ENCODE peak calls at places on chromosomes 16 and 17, in four cellular contexts. U, Q, C and L are unnamed samples.

GRCh38 chr17:48816774-48817590 is at the start of gene TTLL6:
- DNase-seq in U (peak), Q (peak), C (peak), L (peak)

GRCh38 chr16:4309833-4310266 is 6.0 kb upstream of the GLIS2 start:
- DNase-seq in U (no peak), Q (no peak), C (peak), L (peak)

GRCh38 chr17:3861761-3862681 is 16.0 kb upstream of the NCBP3 start:
- DNase-seq in U (no peak), Q (no peak), C (no peak), L (no peak)

GRCh38 chr16:20867585-20867984 is 32.6 kb downstream of the DCUN1D3 start:
- DNase-seq in U (no peak), Q (no peak), C (no peak), L (no peak)

GRCh38 chr17:61442878-61443474 is 9.2 kb upstream of the TBX4 start:
- DNase-seq in U (peak), Q (peak), C (no peak), L (no peak)

GRCh38 chr16:69831212-69832123 is 69.3 kb downstream of the WWP2 start:
- DNase-seq in U (no peak), Q (no peak), C (peak), L (no peak)

GRCh38 chr16:3084969-3085670 is 14.0 kb downstream of the ZSCAN10 start:
- DNase-seq in U (no peak), Q (no peak), C (no peak), L (no peak)

GRCh38 chr17:31678431-31678830 is 180.6 kb downstream of the COPRS start:
- DNase-seq in U (no peak), Q (no peak), C (no peak), L (no peak)

GRCh38 chr17:32992360-32993033 is 850 bp downstream of the SPACA3 start:
- DNase-seq in U (peak), Q (no peak), C (no peak), L (no peak)

GRCh38 chr17:41404024-41404651 is 6.7 kb upstream of the KRT31 start:
- DNase-seq in U (no peak), Q (no peak), C (peak), L (no peak)

GRCh38 chr17:50630524-50631194 is 4.0 kb upstream of the ABCC3 start:
- DNase-seq in U (peak), Q (peak), C (peak), L (peak)

GRCh38 chr16:67429053-67429798 is 1.7 kb upstream of the HSD11B2 start:
- DNase-seq in U (no peak), Q (no peak), C (peak), L (no peak)

GRCh38 chr16:78388920-78389564 is 289.6 kb downstream of the WWOX start:
- DNase-seq in U (peak), Q (no peak), C (no peak), L (no peak)

GRCh38 chr17:77253611-77254051 is 112.9 kb downstream of the SEC14L1 start:
- DNase-seq in U (no peak), Q (no peak), C (no peak), L (no peak)

GRCh38 chr17:80870401-80870800 is 121.2 kb upstream of the CHMP6 start:
- DNase-seq in U (no peak), Q (no peak), C (no peak), L (no peak)

GRCh38 chr17:74417178-74418045 is 14.5 kb upstream of the GPRC5C start:
- DNase-seq in U (no peak), Q (no peak), C (peak), L (no peak)

GRCh38 chr17:81253358-81254131 is 14.4 kb downstream of the NDUFAF8 start:
- DNase-seq in U (peak), Q (peak), C (no peak), L (peak)

GRCh38 chr16:8516471-8516870 is 73.8 kb downstream of the TMEM114 start:
- DNase-seq in U (no peak), Q (no peak), C (no peak), L (no peak)

GRCh38 chr17:21289902-21290571 is 5.5 kb downstream of the MAP2K3 start:
- DNase-seq in U (no peak), Q (peak), C (no peak), L (no peak)

GRCh38 chr16:67480833-67481560 is at the start of gene ATP6V0D1:
- DNase-seq in U (peak), Q (peak), C (peak), L (peak)

GRCh38 chr16:66572356-66572755 is 6.1 kb downstream of the CMTM1 start:
- DNase-seq in U (no peak), Q (no peak), C (no peak), L (no peak)

DNA sequence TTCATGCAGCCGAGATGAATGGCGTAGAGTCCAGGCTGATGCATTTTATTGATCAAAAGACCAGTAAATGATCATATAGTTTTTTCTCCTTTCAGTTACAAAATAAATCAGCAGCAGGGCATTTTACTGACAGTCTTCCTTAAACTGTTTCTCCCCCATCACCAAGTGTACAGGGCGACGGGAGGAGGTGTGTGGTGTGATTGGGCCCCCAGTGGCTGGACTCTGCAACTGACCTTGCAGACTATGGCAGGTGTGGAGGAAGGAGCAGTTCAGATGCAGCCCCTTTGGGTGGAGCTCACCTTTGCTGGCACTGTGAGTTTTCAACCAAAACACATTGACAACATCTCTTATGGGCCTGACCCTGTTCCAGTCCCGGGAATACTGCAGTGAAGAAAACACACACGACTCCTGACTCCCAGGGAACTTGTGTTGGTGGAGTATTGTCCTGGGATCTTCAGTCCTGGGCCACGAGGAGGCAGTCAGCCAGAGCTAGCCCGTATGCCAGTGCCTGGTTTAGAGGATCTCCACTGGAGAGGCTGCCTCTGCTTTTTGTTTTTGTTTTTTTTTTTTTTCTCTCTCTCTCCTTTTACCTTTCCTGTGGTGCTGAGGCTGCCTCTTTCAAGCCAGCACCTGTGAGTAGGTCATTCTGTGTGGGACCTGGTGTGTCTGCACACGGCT is 29.8 kb downstream of the KIAA0513 start:
- DNase-seq in U (peak), Q (no peak), C (peak), L (peak)
- TF ChIP-seq CTCF in U (peak), Q (peak), C (peak), L (peak)

DNA sequence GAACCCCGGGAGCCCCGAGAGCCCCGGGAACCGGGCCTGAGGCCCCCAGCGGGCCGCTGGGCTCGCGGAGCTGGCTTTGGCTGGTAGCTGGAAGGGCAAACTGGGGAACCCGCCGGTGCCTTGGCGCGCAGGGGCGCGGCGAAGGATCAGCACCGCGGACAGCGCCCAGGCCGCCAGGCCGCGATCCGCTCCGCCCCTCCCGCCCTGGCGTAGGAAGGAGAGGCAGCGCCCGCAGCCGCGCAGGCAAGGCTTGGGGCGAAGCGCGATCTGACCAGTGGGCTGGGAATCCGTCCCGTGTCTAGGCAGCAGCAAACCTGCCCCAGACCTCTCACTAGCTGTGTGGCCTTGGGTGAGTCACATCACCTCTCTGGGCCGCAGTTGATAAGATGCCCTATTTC is 331 bp upstream of the CCDC92B start:
- DNase-seq in U (peak), Q (peak), C (peak), L (peak)
- TF ChIP-seq FOXJ3 in U (no peak), Q (no peak), C (no peak), L (no peak)

DNA sequence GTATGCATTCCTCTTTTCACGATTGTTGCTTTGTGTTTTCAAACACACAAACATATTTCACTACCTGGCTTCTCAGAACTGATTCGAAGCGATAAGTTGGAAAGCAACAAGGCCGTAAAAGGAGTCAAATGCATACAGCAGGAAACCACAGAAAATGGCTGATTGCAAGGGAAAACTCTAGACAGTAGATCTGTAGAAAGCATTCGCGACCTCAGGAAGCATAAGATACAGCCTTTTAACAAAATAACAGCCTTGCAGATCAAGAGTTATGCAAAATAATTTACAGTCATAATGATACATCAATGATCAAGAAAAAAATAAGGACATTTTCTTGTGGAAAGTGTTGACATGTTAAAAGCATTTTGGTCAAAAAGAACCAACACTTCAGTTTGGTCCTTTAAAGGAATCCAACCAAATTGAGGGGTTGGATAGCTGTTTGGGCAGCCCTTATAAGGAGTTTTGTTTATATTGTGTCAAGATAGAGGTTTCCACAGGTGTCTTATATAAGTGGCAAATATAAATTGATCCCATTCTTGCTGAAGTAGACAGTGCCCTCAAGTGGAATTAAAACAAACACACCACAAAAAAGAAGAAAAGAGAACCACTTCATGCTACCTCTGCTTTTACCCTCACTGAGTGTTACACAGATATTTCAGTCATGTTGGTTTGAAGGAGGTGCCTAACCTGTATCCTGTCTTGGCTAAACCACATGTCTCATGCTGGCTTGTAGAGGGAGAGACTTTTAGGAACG is 5.5 kb downstream of the CYLD start:
- DNase-seq in U (no peak), Q (peak), C (peak), L (no peak)
- TF ChIP-seq CTCF in U (no peak), Q (peak), C (peak), L (no peak)

GRCh38 chr17:57990037-57990436 is 2.0 kb upstream of the VEZF1 start:
- DNase-seq in U (no peak), Q (no peak), C (no peak), L (no peak)

GRCh38 chr17:57989011-57989345 is 924 bp upstream of the VEZF1 start:
- DNase-seq in U (peak), Q (peak), C (peak), L (no peak)

GRCh38 chr17:57987582-57988300 is at the start of gene VEZF1:
- DNase-seq in U (peak), Q (peak), C (peak), L (peak)

GRCh38 chr17:57986841-57987581 is 1.0 kb downstream of the VEZF1 start:
- DNase-seq in U (peak), Q (no peak), C (peak), L (peak)

DNA sequence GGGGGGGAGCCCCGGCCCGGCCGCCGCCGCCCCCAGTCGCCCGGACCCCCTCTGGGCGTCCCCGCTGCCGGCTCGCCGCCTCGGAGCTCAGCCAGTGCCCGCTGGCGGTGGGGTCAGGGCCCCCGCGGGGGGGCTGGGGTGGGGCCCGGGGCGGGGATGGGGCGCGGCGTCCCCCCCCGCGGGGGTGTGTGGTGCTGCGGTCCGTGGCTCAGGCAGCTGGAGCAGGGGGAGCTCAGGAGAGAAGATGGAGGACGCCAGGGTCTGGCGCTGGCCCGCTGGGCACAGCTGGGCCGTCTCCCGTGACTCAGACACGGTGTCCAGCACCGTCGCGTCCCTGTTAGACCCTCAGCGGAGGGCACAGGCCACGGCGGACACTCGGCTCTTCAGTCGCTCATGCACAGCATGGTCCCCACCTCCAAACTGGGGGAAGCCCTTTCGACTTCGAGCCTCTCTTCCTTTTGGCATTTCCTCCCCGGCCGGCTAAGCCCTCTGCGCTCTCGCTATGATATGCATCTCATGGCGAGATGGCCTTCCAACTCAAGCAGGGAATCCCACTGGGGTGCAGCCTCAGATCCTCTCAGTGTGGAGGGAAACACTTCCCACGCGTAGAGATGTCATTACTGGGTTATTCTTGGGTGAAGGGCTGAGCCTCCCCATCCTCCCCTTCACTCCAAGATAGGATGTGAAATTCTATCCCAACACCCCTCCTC is 402 bp upstream of the VEZF1 start:
- DNase-seq in U (peak), Q (peak), C (no peak), L (peak)
- TF ChIP-seq FOXJ3 in U (no peak), Q (no peak), C (no peak), L (no peak)